ENCODE peak calls at places on chromosome 10, in nine cellular contexts. One of them, this sample, is unnamed. For H3K4me1 and H3K27me3, the result is how much of the 10 kb centered on the place peaks cover.

GRCh38 chr10:91352760-91353159 is 57.4 kb upstream of the HECTD2 start:
- DNase-seq in SK-N-SH: no peak
- DNase-seq in HCT116: no peak
- DNase-seq in HepG2: no peak
- DNase-seq in Panc1: no peak
- DNase-seq in K562: no peak
- DNase-seq in transverse colon: no peak
- DNase-seq in suprapubic skin: no peak
- DNase-seq in prostate gland: no peak
- DNase-seq in this sample: no peak

GRCh38 chr10:86165666-86166065 is 200.9 kb downstream of the GRID1 start:
- DNase-seq in SK-N-SH: no peak
- DNase-seq in HCT116: no peak
- DNase-seq in HepG2: no peak
- DNase-seq in Panc1: no peak
- DNase-seq in K562: no peak
- DNase-seq in transverse colon: no peak
- DNase-seq in suprapubic skin: peak
- DNase-seq in prostate gland: no peak
- DNase-seq in this sample: peak

GRCh38 chr10:80485410-80486135 is 31.5 kb downstream of the TSPAN14 start:
- DNase-seq in SK-N-SH: no peak
- DNase-seq in HCT116: no peak
- DNase-seq in HepG2: no peak
- DNase-seq in Panc1: no peak
- DNase-seq in K562: no peak
- DNase-seq in transverse colon: peak
- DNase-seq in suprapubic skin: peak
- DNase-seq in prostate gland: no peak
- DNase-seq in this sample: no peak

GRCh38 chr10:8130973-8131911 is 76.8 kb downstream of the GATA3 start:
- DNase-seq in SK-N-SH: no peak
- DNase-seq in HCT116: peak
- DNase-seq in HepG2: no peak
- DNase-seq in Panc1: peak
- DNase-seq in K562: no peak
- DNase-seq in transverse colon: no peak
- DNase-seq in suprapubic skin: no peak
- DNase-seq in prostate gland: no peak
- DNase-seq in this sample: no peak

GRCh38 chr10:79579361-79579760 is 19.2 kb upstream of the SFTPA2 start:
- DNase-seq in SK-N-SH: no peak
- DNase-seq in HCT116: no peak
- DNase-seq in HepG2: no peak
- DNase-seq in Panc1: no peak
- DNase-seq in K562: no peak
- DNase-seq in transverse colon: no peak
- DNase-seq in suprapubic skin: no peak
- DNase-seq in prostate gland: no peak
- DNase-seq in this sample: no peak

GRCh38 chr10:94803307-94803706 is 40.8 kb downstream of the CYP2C19 start:
- DNase-seq in SK-N-SH: no peak
- DNase-seq in HCT116: no peak
- DNase-seq in HepG2: no peak
- DNase-seq in Panc1: no peak
- DNase-seq in K562: no peak
- DNase-seq in transverse colon: no peak
- DNase-seq in suprapubic skin: no peak
- DNase-seq in prostate gland: no peak
- DNase-seq in this sample: no peak

GRCh38 chr10:103451091-103451801 is 924 bp downstream of the CALHM2 start:
- DNase-seq in SK-N-SH: peak
- DNase-seq in HCT116: peak
- DNase-seq in HepG2: no peak
- DNase-seq in Panc1: no peak
- DNase-seq in K562: peak
- DNase-seq in transverse colon: peak
- DNase-seq in suprapubic skin: peak
- DNase-seq in prostate gland: no peak
- DNase-seq in this sample: peak

GRCh38 chr10:78850611-78851010 is 218.2 kb upstream of the ZMIZ1 start:
- DNase-seq in SK-N-SH: no peak
- DNase-seq in HCT116: no peak
- DNase-seq in HepG2: no peak
- DNase-seq in Panc1: no peak
- DNase-seq in K562: no peak
- DNase-seq in transverse colon: no peak
- DNase-seq in suprapubic skin: no peak
- DNase-seq in prostate gland: no peak
- DNase-seq in this sample: no peak

GRCh38 chr10:42367532-42368230 is 270.7 kb downstream of the ZNF33B start:
- DNase-seq in SK-N-SH: peak
- DNase-seq in HCT116: no peak
- DNase-seq in HepG2: no peak
- DNase-seq in Panc1: peak
- DNase-seq in K562: peak
- DNase-seq in transverse colon: peak
- DNase-seq in suprapubic skin: peak
- DNase-seq in prostate gland: peak
- DNase-seq in this sample: peak

GRCh38 chr10:50999163-50999562 is 75.1 kb upstream of the PRKG1 start:
- DNase-seq in SK-N-SH: no peak
- DNase-seq in HCT116: no peak
- DNase-seq in HepG2: no peak
- DNase-seq in Panc1: no peak
- DNase-seq in K562: no peak
- DNase-seq in transverse colon: no peak
- DNase-seq in suprapubic skin: no peak
- DNase-seq in prostate gland: no peak
- DNase-seq in this sample: no peak

GRCh38 chr10:54066646-54067045 is 734.4 kb downstream of the PCDH15 start:
- DNase-seq in SK-N-SH: no peak
- DNase-seq in HCT116: no peak
- DNase-seq in HepG2: no peak
- DNase-seq in Panc1: no peak
- DNase-seq in K562: no peak
- DNase-seq in transverse colon: no peak
- DNase-seq in suprapubic skin: no peak
- DNase-seq in prostate gland: no peak
- DNase-seq in this sample: no peak

DNA sequence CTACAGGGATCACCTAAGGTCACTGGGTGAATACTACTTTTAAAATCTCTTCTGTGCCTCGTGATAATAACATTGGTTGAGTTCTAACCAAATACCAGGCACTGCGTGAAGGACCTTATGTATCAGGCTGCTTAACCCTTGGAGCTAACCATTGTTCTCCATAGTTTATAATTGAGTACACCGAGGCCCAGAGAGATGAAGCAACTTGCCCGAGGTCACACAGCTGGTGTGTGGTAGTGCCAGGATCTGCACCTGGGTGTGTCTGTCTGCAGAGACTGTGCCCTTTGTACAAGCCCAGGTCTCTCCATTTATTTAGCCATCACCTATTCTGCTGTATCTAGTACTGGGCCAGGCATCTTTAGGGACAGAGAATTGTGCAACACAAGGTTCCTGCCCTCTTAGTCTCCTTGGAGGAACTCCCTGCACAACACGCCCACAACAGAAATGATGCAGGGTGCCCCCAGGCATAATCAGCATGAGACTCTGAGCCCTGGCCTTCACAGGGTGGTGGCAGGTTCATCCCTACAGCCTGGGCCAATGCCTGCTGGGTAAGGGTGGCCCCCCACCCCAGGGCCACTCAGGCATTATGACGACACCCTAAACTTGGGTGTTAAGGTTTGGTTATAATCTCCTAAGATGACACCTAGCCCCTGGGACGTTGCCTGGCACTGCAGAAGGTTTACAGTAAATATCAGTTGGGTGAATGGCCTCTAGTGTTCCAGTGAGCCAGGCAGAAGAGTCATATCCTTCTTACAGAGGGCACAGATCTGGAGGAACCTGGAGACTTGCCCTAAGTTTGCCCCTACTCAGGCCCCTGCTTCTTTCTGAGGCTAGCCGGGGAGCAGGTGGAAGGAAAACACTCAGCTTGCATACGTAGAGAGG is 31.6 kb downstream of the UNC5B start:
- DNase-seq in SK-N-SH: no peak
- DNase-seq in HCT116: no peak
- DNase-seq in HepG2: no peak
- DNase-seq in Panc1: no peak
- DNase-seq in K562: no peak
- DNase-seq in transverse colon: peak
- DNase-seq in suprapubic skin: no peak
- DNase-seq in prostate gland: no peak
- DNase-seq in this sample: no peak
- H3K4me1 ChIP-seq in SK-N-SH: half or more
- H3K4me1 ChIP-seq in HCT116: under half
- H3K4me1 ChIP-seq in HepG2: under half
- H3K4me1 ChIP-seq in Panc1: under half
- H3K4me1 ChIP-seq in K562: under half
- H3K4me1 ChIP-seq in transverse colon: half or more
- H3K4me1 ChIP-seq in suprapubic skin: half or more
- H3K4me1 ChIP-seq in prostate gland: under half
- H3K4me1 ChIP-seq in this sample: half or more

DNA sequence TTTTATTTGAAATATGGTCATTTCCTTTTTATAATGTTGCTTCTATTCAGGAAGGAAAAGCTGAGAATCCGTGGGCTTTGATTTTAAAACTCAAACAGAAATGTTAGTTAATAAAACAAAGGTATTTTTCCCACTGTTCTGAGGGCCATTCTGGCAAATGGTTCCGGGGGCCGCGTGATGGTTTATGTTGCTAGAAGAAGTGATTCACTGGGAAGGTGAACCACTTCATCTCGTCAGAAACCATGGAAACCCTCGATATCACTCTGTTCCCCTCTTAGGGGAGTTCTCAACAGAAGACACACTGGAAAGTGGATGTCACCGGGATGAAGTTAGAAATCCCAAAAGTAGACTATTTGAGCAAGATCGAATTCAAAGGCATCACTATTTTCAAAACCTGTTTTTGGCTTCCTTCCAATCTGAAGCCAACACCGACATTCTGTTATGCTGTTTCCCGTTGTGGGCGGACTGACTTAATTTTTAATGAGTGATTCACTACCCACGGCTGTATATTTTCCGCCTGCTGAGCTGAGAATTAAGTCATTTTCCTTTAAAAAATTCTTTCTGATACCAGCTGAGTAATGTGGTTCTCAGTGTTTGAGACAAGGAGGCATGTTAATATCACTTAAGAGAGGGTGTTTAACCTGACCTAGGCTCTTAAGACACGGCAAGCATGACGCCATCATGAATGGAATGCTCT is 84.1 kb downstream of the PTPRE start:
- DNase-seq in SK-N-SH: no peak
- DNase-seq in HCT116: peak
- DNase-seq in HepG2: no peak
- DNase-seq in Panc1: no peak
- DNase-seq in K562: no peak
- DNase-seq in transverse colon: no peak
- DNase-seq in suprapubic skin: no peak
- DNase-seq in prostate gland: no peak
- DNase-seq in this sample: no peak
- TF ChIP-seq POLR2AphosphoS5 in SK-N-SH: peak
- TF ChIP-seq POLR2AphosphoS5 in HCT116: no peak
- TF ChIP-seq POLR2AphosphoS5 in HepG2: no peak
- TF ChIP-seq POLR2AphosphoS5 in Panc1: no peak
- TF ChIP-seq POLR2AphosphoS5 in K562: no peak
- TF ChIP-seq POLR2AphosphoS5 in transverse colon: no peak
- TF ChIP-seq POLR2AphosphoS5 in suprapubic skin: no peak
- TF ChIP-seq POLR2AphosphoS5 in prostate gland: no peak
- TF ChIP-seq POLR2AphosphoS5 in this sample: no peak

DNA sequence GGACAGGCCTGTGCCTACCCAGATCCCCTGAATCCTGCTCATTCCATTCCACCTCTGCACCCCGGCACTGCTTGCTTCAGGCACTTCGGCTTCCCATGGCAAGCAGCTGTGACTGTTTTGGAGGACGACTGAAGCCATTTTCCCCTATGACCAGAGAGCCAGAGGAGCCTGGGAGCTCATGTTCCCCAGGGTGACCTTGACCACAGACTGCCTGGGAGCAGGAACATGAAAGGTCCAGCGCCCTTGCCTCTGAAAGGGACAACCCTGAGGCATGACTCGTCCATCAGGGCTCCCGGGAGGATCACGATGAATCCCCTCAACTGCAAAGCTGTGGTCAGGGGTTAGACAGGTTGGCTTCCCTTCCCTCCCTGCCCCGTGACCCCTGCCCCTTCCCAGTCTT is 16.7 kb upstream of the HMX3 start:
- DNase-seq in SK-N-SH: no peak
- DNase-seq in HCT116: no peak
- DNase-seq in HepG2: peak
- DNase-seq in Panc1: no peak
- DNase-seq in K562: no peak
- DNase-seq in transverse colon: no peak
- DNase-seq in suprapubic skin: no peak
- DNase-seq in prostate gland: no peak
- DNase-seq in this sample: no peak
- H3K27me3 ChIP-seq in SK-N-SH: under half
- H3K27me3 ChIP-seq in HCT116: under half
- H3K27me3 ChIP-seq in HepG2: under half
- H3K27me3 ChIP-seq in Panc1: under half
- H3K27me3 ChIP-seq in K562: under half
- H3K27me3 ChIP-seq in transverse colon: under half
- H3K27me3 ChIP-seq in suprapubic skin: half or more
- H3K27me3 ChIP-seq in prostate gland: under half
- H3K27me3 ChIP-seq in this sample: under half

GRCh38 chr10:128814024-128814423 is 653.0 kb upstream of the MGMT start:
- DNase-seq in SK-N-SH: no peak
- DNase-seq in HCT116: no peak
- DNase-seq in HepG2: no peak
- DNase-seq in Panc1: no peak
- DNase-seq in K562: no peak
- DNase-seq in transverse colon: no peak
- DNase-seq in suprapubic skin: no peak
- DNase-seq in prostate gland: no peak
- DNase-seq in this sample: no peak

GRCh38 chr10:128820663-128821062 is 646.4 kb upstream of the MGMT start:
- DNase-seq in SK-N-SH: no peak
- DNase-seq in HCT116: no peak
- DNase-seq in HepG2: no peak
- DNase-seq in Panc1: no peak
- DNase-seq in K562: no peak
- DNase-seq in transverse colon: no peak
- DNase-seq in suprapubic skin: no peak
- DNase-seq in prostate gland: no peak
- DNase-seq in this sample: no peak

GRCh38 chr10:128817636-128818035 is 649.4 kb upstream of the MGMT start:
- DNase-seq in SK-N-SH: no peak
- DNase-seq in HCT116: no peak
- DNase-seq in HepG2: no peak
- DNase-seq in Panc1: no peak
- DNase-seq in K562: no peak
- DNase-seq in transverse colon: no peak
- DNase-seq in suprapubic skin: no peak
- DNase-seq in prostate gland: no peak
- DNase-seq in this sample: no peak

GRCh38 chr10:128811943-128812342 is 655.1 kb upstream of the MGMT start:
- DNase-seq in SK-N-SH: no peak
- DNase-seq in HCT116: no peak
- DNase-seq in HepG2: no peak
- DNase-seq in Panc1: no peak
- DNase-seq in K562: no peak
- DNase-seq in transverse colon: no peak
- DNase-seq in suprapubic skin: no peak
- DNase-seq in prostate gland: no peak
- DNase-seq in this sample: no peak

GRCh38 chr10:128816726-128817125 is 650.3 kb upstream of the MGMT start:
- DNase-seq in SK-N-SH: no peak
- DNase-seq in HCT116: no peak
- DNase-seq in HepG2: no peak
- DNase-seq in Panc1: no peak
- DNase-seq in K562: no peak
- DNase-seq in transverse colon: no peak
- DNase-seq in suprapubic skin: no peak
- DNase-seq in prostate gland: no peak
- DNase-seq in this sample: no peak
- H3K4me1 ChIP-seq in SK-N-SH: under half
- H3K4me1 ChIP-seq in HCT116: under half
- H3K4me1 ChIP-seq in HepG2: under half
- H3K4me1 ChIP-seq in Panc1: under half
- H3K4me1 ChIP-seq in K562: under half
- H3K4me1 ChIP-seq in transverse colon: under half
- H3K4me1 ChIP-seq in suprapubic skin: under half
- H3K4me1 ChIP-seq in prostate gland: under half
- H3K4me1 ChIP-seq in this sample: under half